ENCODE peak calls at places on chromosomes 11 and 22, in six cellular contexts. D is GM23248, L is dorsolateral prefrontal cortex, K is lower lobe of right lung, T is right cardiac atrium, R is pancreas. G is an unnamed sample.

GRCh38 chr11:96272542-96273306 is 70.3 kb downstream of the MAML2 start:
- DNase-seq in D (peak), L (no peak), K (no peak), T (no peak), R (no peak), G (no peak)

GRCh38 chr11:119029340-119030028 is 1.2 kb downstream of the SLC37A4 start:
- DNase-seq in D (no peak), L (no peak), K (no peak), T (no peak), R (peak), G (peak)

GRCh38 chr11:1336836-1337646 is 27.6 kb upstream of the TOLLIP start:
- DNase-seq in D (peak), L (no peak), K (peak), T (peak), R (peak), G (peak)

GRCh38 chr11:122649133-122649532 is 6.4 kb upstream of the UBASH3B start:
- DNase-seq in D (peak), L (no peak), K (no peak), T (no peak), R (no peak), G (peak)

GRCh38 chr11:29051935-29052334 is 943.7 kb downstream of the METTL15 start:
- DNase-seq in D (peak), L (no peak), K (no peak), T (no peak), R (no peak), G (no peak)

GRCh38 chr11:126702165-126702738 is 298.3 kb downstream of the KIRREL3 start:
- DNase-seq in D (no peak), L (no peak), K (no peak), T (no peak), R (no peak), G (no peak)

GRCh38 chr22:24304067-24304675 is 33.5 kb downstream of the SPECC1L start:
- DNase-seq in D (no peak), L (no peak), K (no peak), T (no peak), R (no peak), G (no peak)

GRCh38 chr11:11774928-11775327 is 66.8 kb upstream of the USP47 start:
- DNase-seq in D (no peak), L (no peak), K (no peak), T (no peak), R (no peak), G (no peak)

GRCh38 chr11:69705901-69706787 is 2.3 kb upstream of the FGF19 start:
- DNase-seq in D (no peak), L (no peak), K (no peak), T (no peak), R (no peak), G (no peak)

GRCh38 chr11:22668005-22668796 is 1.8 kb downstream of the GAS2 start:
- DNase-seq in D (no peak), L (no peak), K (no peak), T (no peak), R (no peak), G (no peak)

GRCh38 chr22:44686873-44687600 is 15.0 kb upstream of the PRR5 start:
- DNase-seq in D (no peak), L (no peak), K (no peak), T (no peak), R (no peak), G (no peak)

GRCh38 chr11:30481385-30481784 is 104.8 kb downstream of the MPPED2 start:
- DNase-seq in D (no peak), L (no peak), K (no peak), T (no peak), R (no peak), G (no peak)

GRCh38 chr11:34154059-34154875 is 48.8 kb downstream of the NAT10 start:
- DNase-seq in D (no peak), L (no peak), K (peak), T (no peak), R (no peak), G (no peak)

GRCh38 chr11:124748481-124749338 is 3.3 kb downstream of the VSIG2 start:
- DNase-seq in D (peak), L (no peak), K (no peak), T (peak), R (no peak), G (no peak)

GRCh38 chr11:118619444-118620205 is 12.2 kb downstream of the PHLDB1 start:
- DNase-seq in D (peak), L (no peak), K (peak), T (peak), R (no peak), G (peak)

GRCh38 chr11:131686836-131687235 is 316.4 kb downstream of the NTM start:
- DNase-seq in D (no peak), L (no peak), K (no peak), T (no peak), R (no peak), G (no peak)

GRCh38 chr22:22122348-22123117 is 122.1 kb upstream of the VPREB1 start:
- DNase-seq in D (no peak), L (no peak), K (no peak), T (no peak), R (no peak), G (no peak)

GRCh38 chr11:16945671-16946469 is 68.3 kb downstream of the PLEKHA7 start:
- DNase-seq in D (peak), L (peak), K (peak), T (peak), R (peak), G (peak)

GRCh38 chr11:13098890-13099289 is 89.8 kb downstream of the RASSF10 start:
- DNase-seq in D (no peak), L (no peak), K (no peak), T (no peak), R (no peak), G (no peak)

GRCh38 chr22:20591660-20592310 is 84.4 kb downstream of the MED15 start:
- DNase-seq in D (no peak), L (no peak), K (peak), T (no peak), R (peak), G (peak)

GRCh38 chr11:6599449-6599848 is 4.0 kb downstream of the RRP8 start:
- DNase-seq in D (no peak), L (no peak), K (no peak), T (no peak), R (no peak), G (no peak)

GRCh38 chr11:61555051-61555969 is 25.6 kb downstream of the SYT7 start:
- DNase-seq in D (peak), L (no peak), K (no peak), T (no peak), R (peak), G (peak)

GRCh38 chr11:35968386-35969088 is 24.7 kb downstream of the LDLRAD3 start:
- DNase-seq in D (no peak), L (no peak), K (no peak), T (no peak), R (no peak), G (no peak)

GRCh38 chr11:46278387-46279173 is 1.1 kb downstream of the CREB3L1 start:
- DNase-seq in D (peak), L (no peak), K (peak), T (peak), R (peak), G (peak)

GRCh38 chr11:72831521-72832300 is 17.5 kb downstream of the ATG16L2 start:
- DNase-seq in D (peak), L (peak), K (peak), T (peak), R (peak), G (peak)

GRCh38 chr11:130121430-130121978 is 38.1 kb upstream of the ST14 start:
- DNase-seq in D (peak), L (no peak), K (no peak), T (no peak), R (no peak), G (peak)

GRCh38 chr11:83278351-83278750 is 7.8 kb downstream of the CCDC90B start:
- DNase-seq in D (peak), L (no peak), K (no peak), T (no peak), R (no peak), G (peak)

GRCh38 chr11:122154227-122154626 is 38.2 kb upstream of the BLID start:
- DNase-seq in D (no peak), L (no peak), K (no peak), T (no peak), R (no peak), G (no peak)

GRCh38 chr11:126426820-126427749 is 71.6 kb downstream of the ST3GAL4 start:
- DNase-seq in D (no peak), L (no peak), K (no peak), T (no peak), R (peak), G (no peak)

GRCh38 chr11:9615031-9615451 is 41.6 kb downstream of the WEE1 start:
- DNase-seq in D (peak), L (no peak), K (no peak), T (no peak), R (no peak), G (no peak)

GRCh38 chr11:67649634-67650540 is 643 bp downstream of the ACY3 start:
- DNase-seq in D (no peak), L (no peak), K (no peak), T (no peak), R (no peak), G (no peak)
- H3K27ac ChIP-seq in D (no peak), L (no peak), K (peak), T (no peak), R (peak), G (no peak)

DNA sequence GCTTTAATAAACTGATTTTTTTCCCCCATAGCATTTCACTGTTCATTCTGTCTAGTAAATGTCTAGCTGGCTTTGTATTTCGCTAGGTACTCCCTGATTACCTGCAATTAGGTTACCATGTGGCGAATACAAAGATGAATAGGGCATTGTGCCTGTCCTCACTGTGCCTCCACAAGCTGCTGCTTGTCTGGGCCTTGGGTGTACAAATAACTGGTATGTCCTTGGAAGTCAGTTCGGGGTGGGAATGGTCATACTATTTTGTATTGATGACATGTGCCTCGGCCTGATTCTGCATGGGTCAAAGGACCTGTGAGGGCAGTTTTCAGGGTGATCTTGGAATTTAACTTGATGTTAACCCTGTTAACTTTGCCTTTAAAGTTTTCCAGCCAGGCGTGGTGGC is 11.4 kb downstream of the RBM4 start:
- DNase-seq in D (no peak), L (no peak), K (no peak), T (no peak), R (no peak), G (no peak)
- H3K27ac ChIP-seq in D (no peak), L (no peak), K (no peak), T (no peak), R (no peak), G (peak)

GRCh38 chr11:44766972-44767278 is 40.2 kb downstream of the TSPAN18 start:
- DNase-seq in D (peak), L (no peak), K (no peak), T (no peak), R (no peak), G (peak)
- H3K27ac ChIP-seq in D (peak), L (no peak), K (peak), T (peak), R (no peak), G (peak)

GRCh38 chr11:56782167-56782847 is 33.8 kb upstream of the OR9G4 start:
- DNase-seq in D (no peak), L (no peak), K (no peak), T (no peak), R (no peak), G (no peak)

GRCh38 chr11:56783448-56784041 is 35.0 kb upstream of the OR9G4 start:
- DNase-seq in D (peak), L (no peak), K (no peak), T (no peak), R (no peak), G (peak)
- H3K27ac ChIP-seq in D (no peak), L (no peak), K (no peak), T (no peak), R (no peak), G (no peak)